ENCODE peak calls at places on chromosome 21, in nine cellular contexts. N is left ventricle myocardium inferior, I is AG09309, P is ascending aorta, H is astrocyte of the spinal cord, M is heart left ventricle, B is cardiac fibroblast, S is Caco-2, Q is neural progenitor cell. V is an unnamed sample.

GRCh38 chr21:36422279-36423098 is 37.3 kb downstream of the CHAF1B start:
- DNase-seq in M (no peak), B (peak), I (no peak), P (no peak), Q (peak), H (peak), N (peak), S (peak), V (peak)

GRCh38 chr21:26091480-26092018 is 79.0 kb downstream of the APP start:
- DNase-seq in I (no peak), N (no peak), M (no peak), P (no peak), S (no peak), H (no peak), B (no peak), Q (no peak), V (no peak)

GRCh38 chr21:37341254-37341960 is 25.2 kb upstream of the DYRK1A start:
- DNase-seq in S (no peak), I (no peak), H (no peak), N (no peak), P (no peak), B (no peak), Q (peak), M (no peak), V (peak)

GRCh38 chr21:41167348-41168342 is at the start of gene BACE2:
- DNase-seq in N (peak), H (peak), P (peak), S (peak), B (peak), M (peak), Q (peak), I (peak), V (peak)

GRCh38 chr21:29645666-29646553 is 293.9 kb downstream of the GRIK1 start:
- DNase-seq in S (no peak), P (no peak), N (no peak), H (peak), Q (no peak), M (no peak), I (no peak), B (no peak), V (no peak)

GRCh38 chr21:41110664-41111063 is 57.3 kb upstream of the BACE2 start:
- DNase-seq in I (no peak), N (no peak), M (no peak), B (no peak), Q (no peak), S (no peak), H (no peak), P (no peak), V (no peak)

GRCh38 chr21:29372063-29372802 is 73.5 kb downstream of the BACH1 start:
- DNase-seq in I (peak), M (no peak), N (no peak), S (peak), Q (peak), B (peak), P (peak), H (peak), V (peak)

GRCh38 chr21:34840693-34841092 is 171.9 kb downstream of the CLIC6 start:
- DNase-seq in Q (no peak), S (no peak), B (no peak), I (no peak), M (no peak), H (no peak), N (no peak), P (no peak), V (no peak)

GRCh38 chr21:35974801-35975200 is 85.5 kb downstream of the SETD4 start:
- DNase-seq in S (peak), P (no peak), Q (no peak), M (no peak), N (no peak), H (peak), I (no peak), B (no peak), V (peak)

GRCh38 chr21:38925923-38926322 is 120.2 kb downstream of the ETS2 start:
- DNase-seq in H (peak), N (peak), B (peak), M (peak), I (peak), P (peak), Q (no peak), S (no peak), V (peak)

GRCh38 chr21:37788503-37788902 is 127.8 kb downstream of the KCNJ6 start:
- DNase-seq in P (no peak), S (no peak), Q (no peak), I (no peak), H (no peak), N (no peak), M (no peak), B (no peak), V (no peak)

GRCh38 chr21:33661146-33661545 is 18.8 kb downstream of the ITSN1 start:
- DNase-seq in H (no peak), N (no peak), Q (no peak), I (no peak), P (no peak), B (no peak), S (no peak), M (no peak), V (peak)

GRCh38 chr21:41251961-41252642 is 64.5 kb upstream of the FAM3B start:
- DNase-seq in S (no peak), I (peak), B (peak), H (peak), N (no peak), Q (no peak), M (no peak), P (no peak), V (peak)

GRCh38 chr21:16587141-16587570 is 857.4 kb downstream of the USP25 start:
- DNase-seq in P (peak), Q (no peak), I (peak), M (peak), S (peak), B (peak), H (peak), N (peak), V (peak)

GRCh38 chr21:34620084-34620665 is 5.3 kb upstream of the RCAN1 start:
- DNase-seq in N (no peak), Q (no peak), B (no peak), P (no peak), M (no peak), I (no peak), S (no peak), H (no peak), V (no peak)

GRCh38 chr21:43341349-43342163 is 85.4 kb downstream of the SIK1 start:
- DNase-seq in N (peak), B (peak), S (no peak), H (peak), P (no peak), Q (no peak), I (no peak), M (no peak), V (peak)

GRCh38 chr21:25657140-25657539 is 18.1 kb downstream of the JAM2 start:
- DNase-seq in P (no peak), S (no peak), I (no peak), B (no peak), M (no peak), H (no peak), Q (no peak), N (no peak), V (no peak)

GRCh38 chr21:33587792-33588484 is 546 bp downstream of the DONSON start:
- DNase-seq in S (peak), I (no peak), Q (peak), M (no peak), B (peak), H (peak), N (no peak), P (peak), V (peak)

GRCh38 chr21:39137248-39138186 is 45.7 kb downstream of the PSMG1 start:
- DNase-seq in H (peak), P (no peak), M (no peak), B (peak), I (peak), N (no peak), S (no peak), Q (peak), V (peak)

DNA sequence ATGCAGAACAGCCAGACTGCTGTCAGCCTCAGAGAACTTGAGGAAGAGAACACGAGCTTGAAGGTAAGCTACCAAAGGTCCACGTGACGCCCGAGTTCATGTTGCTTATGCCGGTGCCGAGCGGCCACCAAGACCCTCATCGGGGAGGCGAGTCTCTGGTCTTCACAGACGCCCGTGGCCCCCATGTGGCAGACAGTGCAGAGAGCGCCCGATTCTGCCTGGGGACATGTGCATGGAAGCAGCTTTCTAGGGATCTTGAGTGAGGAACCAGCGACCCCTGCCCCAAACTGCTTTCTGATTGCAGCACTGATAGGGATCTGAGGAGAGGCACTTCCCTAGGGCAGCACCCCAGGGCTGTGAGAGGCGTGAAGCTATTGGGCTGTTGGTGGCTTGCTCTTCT is 56.3 kb upstream of the DIP2A start:
- DNase-seq in P (no peak), S (no peak), M (peak), N (no peak), Q (no peak), B (no peak), H (no peak), I (no peak), V (no peak)
- TF ChIP-seq CTCF in P (no peak), S (peak), M (no peak), N (no peak), Q (no peak), B (no peak), H (no peak), I (no peak), V (no peak)

DNA sequence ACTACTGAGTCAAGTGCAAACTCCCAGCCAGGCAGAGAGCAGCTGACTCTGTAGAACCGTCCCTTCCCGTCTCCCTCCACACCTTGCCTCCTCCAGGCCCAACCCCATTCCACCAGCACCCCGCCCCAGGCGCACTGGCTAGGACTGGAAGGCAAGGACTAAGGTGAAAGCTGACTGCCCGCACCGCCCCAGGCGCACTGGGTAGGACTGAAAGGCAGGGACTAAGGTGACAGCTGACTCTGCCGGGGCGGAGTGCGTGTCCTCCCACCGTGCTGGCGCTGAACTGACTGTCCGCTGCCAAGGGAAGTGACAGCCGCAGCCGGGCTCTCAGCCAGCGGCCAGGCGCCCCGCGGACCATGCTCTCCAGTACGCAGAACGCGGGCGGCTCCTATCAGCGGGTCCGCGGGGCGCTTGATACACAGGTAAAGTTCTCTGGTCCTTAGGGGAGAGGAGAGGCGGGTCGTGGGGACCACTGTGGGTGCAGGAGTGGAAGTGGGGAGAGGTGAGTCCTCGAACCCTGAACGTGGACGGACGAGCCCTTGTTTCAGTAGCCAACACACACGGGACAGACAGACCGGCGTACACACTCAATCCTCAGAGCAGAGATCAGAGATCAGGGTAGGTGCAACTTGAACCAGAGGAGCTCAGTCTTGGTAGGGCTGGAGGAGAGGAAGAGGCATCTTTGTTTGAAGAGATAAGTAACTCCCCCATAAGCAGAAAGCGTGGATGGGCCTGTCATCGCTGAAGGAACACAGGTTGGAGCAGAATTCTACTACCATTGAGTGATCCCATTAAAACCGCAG is 58.0 kb downstream of the RBM11 start:
- DNase-seq in Q (peak), B (no peak), N (peak), H (no peak), M (peak), S (no peak), P (peak), I (no peak), V (no peak)
- H3K4me3 ChIP-seq in Q (peak), B (no peak), N (peak), H (no peak), M (peak), S (no peak), P (peak), I (no peak), V (no peak)

GRCh38 chr21:44804762-44805161 is 3.1 kb upstream of the UBE2G2 start:
- DNase-seq in H (no peak), N (no peak), Q (no peak), S (no peak), B (no peak), M (no peak), I (no peak), P (no peak), V (no peak)
- TF ChIP-seq CTCF in H (no peak), N (no peak), Q (no peak), S (no peak), B (no peak), M (no peak), I (no peak), P (no peak), V (no peak)

DNA sequence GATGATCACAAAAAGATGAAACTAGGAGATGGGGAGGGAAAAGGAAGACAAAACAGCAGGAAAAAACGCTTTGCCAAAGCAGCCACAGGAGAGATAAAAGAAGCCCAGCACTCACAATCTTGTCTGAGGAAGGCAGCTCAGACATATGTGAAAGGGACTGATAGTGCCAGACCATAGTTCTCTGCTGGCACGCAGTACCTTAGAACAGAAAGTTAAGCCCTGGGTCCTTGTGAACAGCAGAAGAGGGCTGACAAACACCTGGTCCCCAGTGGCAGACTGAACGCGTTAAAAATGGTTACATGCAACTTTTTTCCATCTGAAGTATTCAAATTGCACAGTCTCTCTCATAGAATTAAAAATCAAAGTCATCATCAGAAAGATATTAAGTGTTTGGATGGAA is 433.2 kb upstream of the ADAMTS5 start:
- DNase-seq in M (no peak), I (no peak), B (no peak), N (no peak), P (no peak), Q (no peak), H (no peak), S (no peak), V (no peak)
- H3K4me3 ChIP-seq in M (no peak), I (no peak), B (no peak), N (peak), P (no peak), Q (no peak), H (no peak), S (no peak), V (no peak)

V was measured in fibroblast of mammary gland.